ENCODE peak calls at places on chromosomes 6 and 20, in eight cellular contexts. H, F, R, I, B, S, T and C are unnamed samples.

GRCh38 chr6:109315331-109316129 is 66.7 kb downstream of the CD164 start:
- DNase-seq in S (no peak), T (no peak), F (no peak), H (no peak), R (no peak), B (no peak), I (no peak), C (no peak)

GRCh38 chr6:27452496-27452897 is 20.4 kb downstream of the ZNF184 start:
- DNase-seq in H (peak; percentile 2), S (no peak), F (no peak), B (no peak), I (no peak), R (no peak), T (peak; percentile 29), C (no peak)

GRCh38 chr6:32427218-32427617 is 12.5 kb upstream of the HLA-DRA start:
- DNase-seq in S (no peak), T (no peak), I (no peak), R (no peak), F (no peak), H (no peak), B (no peak), C (no peak)

GRCh38 chr20:61119263-61119662 is 132.8 kb upstream of the CDH4 start:
- DNase-seq in B (no peak), R (no peak), T (no peak), S (no peak), H (no peak), I (no peak), F (no peak), C (peak; percentile 6)

GRCh38 chr6:134937426-134937825 is 12.5 kb downstream of the ALDH8A1 start:
- DNase-seq in I (no peak), B (no peak), F (no peak), R (no peak), T (peak; percentile 55), H (no peak), S (no peak), C (no peak)

GRCh38 chr6:72040106-72040505 is 153.8 kb downstream of the RIMS1 start:
- DNase-seq in F (no peak), I (no peak), B (no peak), H (no peak), T (no peak), S (no peak), R (no peak), C (no peak)

GRCh38 chr6:31143148-31143547 is 4.3 kb upstream of the PSORS1C2 start:
- DNase-seq in B (no peak), H (no peak), S (no peak), R (no peak), F (peak; percentile 83), I (no peak), T (peak; percentile 93), C (peak; percentile 89)

GRCh38 chr6:6823030-6823429 is 234.5 kb downstream of the LY86 start:
- DNase-seq in H (no peak), I (no peak), F (no peak), S (no peak), R (no peak), B (no peak), T (no peak), C (no peak)

GRCh38 chr6:23874985-23875384 is 251.0 kb upstream of the NRSN1 start:
- DNase-seq in I (no peak), S (no peak), F (no peak), H (no peak), B (no peak), R (no peak), T (no peak), C (no peak)

GRCh38 chr6:17066610-17067009 is 35.2 kb upstream of the STMND1 start:
- DNase-seq in S (no peak), I (no peak), R (no peak), B (no peak), H (no peak), F (no peak), T (no peak), C (no peak)

GRCh38 chr20:57811373-57812020 is 101.7 kb upstream of the PMEPA1 start:
- DNase-seq in I (no peak), B (peak; percentile 6), R (no peak), H (no peak), F (peak; percentile 46), S (no peak), T (no peak), C (no peak)

GRCh38 chr6:167487706-167488664 is 163.1 kb downstream of the TTLL2 start:
- DNase-seq in F (no peak), I (no peak), T (no peak), S (no peak), R (no peak), H (no peak), B (no peak), C (no peak)

GRCh38 chr20:2867081-2867860 is 6.0 kb upstream of the PTPRA start:
- DNase-seq in T (no peak), F (no peak), H (no peak), I (no peak), S (no peak), B (no peak), R (no peak), C (no peak)

GRCh38 chr6:13573669-13574110 is 711 bp upstream of the SIRT5 start:
- DNase-seq in T (peak; percentile 74), R (peak; percentile 2), B (no peak), I (no peak), S (no peak), F (peak; percentile 81), H (peak; percentile 5), C (peak; percentile 86)

GRCh38 chr6:152472325-152472724 is 164.8 kb downstream of the SYNE1 start:
- DNase-seq in B (no peak), H (no peak), F (no peak), T (no peak), I (no peak), S (no peak), R (no peak), C (no peak)

GRCh38 chr6:16757332-16757731 is 3.9 kb downstream of the ATXN1 start:
- DNase-seq in B (no peak), F (no peak), I (no peak), S (no peak), T (no peak), R (no peak), H (no peak), C (no peak)

GRCh38 chr20:63191400-63191799 is 24.5 kb downstream of the YTHDF1 start:
- DNase-seq in T (peak; percentile 53), S (no peak), B (no peak), F (no peak), R (peak; percentile 93), I (no peak), H (no peak), C (no peak)

GRCh38 chr6:63427951-63428350 is 108.2 kb upstream of the LGSN start:
- DNase-seq in I (no peak), R (no peak), F (no peak), T (no peak), B (no peak), H (no peak), S (no peak), C (no peak)

GRCh38 chr20:9977629-9978028 is 57.2 kb upstream of the ANKEF1 start:
- DNase-seq in R (no peak), B (no peak), H (no peak), S (no peak), T (peak; percentile 20), I (no peak), F (no peak), C (no peak)